ENCODE peak calls at places on chromosomes 4 and X, in five cellular contexts. One of them, this sample, is unnamed. For H3K9me3, the result is how much of the 10 kb centered on the place peaks cover.

GRCh38 chr4:25449688-25450087 is 72.6 kb downstream of the ANAPC4 start:
- DNase-seq in mucosa of descending colon: no peak
- DNase-seq in Caco-2: no peak
- DNase-seq in esophagus squamous epithelium: no peak
- DNase-seq in cardiac muscle cell: no peak
- DNase-seq in this sample: no peak

GRCh38 chr4:2861631-2862436 is 18.2 kb downstream of the ADD1 start:
- DNase-seq in esophagus squamous epithelium: no peak
- DNase-seq in mucosa of descending colon: no peak
- DNase-seq in cardiac muscle cell: no peak
- DNase-seq in Caco-2: no peak
- DNase-seq in this sample: no peak

GRCh38 chr4:112704991-112705845 is 68.3 kb downstream of the LARP7 start:
- DNase-seq in mucosa of descending colon: no peak
- DNase-seq in cardiac muscle cell: peak
- DNase-seq in esophagus squamous epithelium: no peak
- DNase-seq in Caco-2: peak
- DNase-seq in this sample: no peak

GRCh38 chrX:71919436-71919835 is 8.8 kb downstream of the NHSL2 start:
- DNase-seq in cardiac muscle cell: peak
- DNase-seq in mucosa of descending colon: no peak
- DNase-seq in esophagus squamous epithelium: no peak
- DNase-seq in Caco-2: no peak
- DNase-seq in this sample: no peak

GRCh38 chr4:117137143-117137542 is 51.8 kb upstream of the TRAM1L1 start:
- DNase-seq in esophagus squamous epithelium: no peak
- DNase-seq in mucosa of descending colon: no peak
- DNase-seq in cardiac muscle cell: peak
- DNase-seq in Caco-2: no peak
- DNase-seq in this sample: no peak

GRCh38 chrX:115898382-115899001 is 272.1 kb upstream of the AGTR2 start:
- DNase-seq in esophagus squamous epithelium: no peak
- DNase-seq in mucosa of descending colon: peak
- DNase-seq in cardiac muscle cell: no peak
- DNase-seq in Caco-2: no peak
- DNase-seq in this sample: no peak

GRCh38 chr4:17155486-17155885 is 257.0 kb upstream of the LDB2 start:
- DNase-seq in mucosa of descending colon: no peak
- DNase-seq in cardiac muscle cell: peak
- DNase-seq in Caco-2: no peak
- DNase-seq in esophagus squamous epithelium: no peak
- DNase-seq in this sample: no peak

GRCh38 chrX:69121321-69122000 is 43.8 kb downstream of the PJA1 start:
- DNase-seq in esophagus squamous epithelium: no peak
- DNase-seq in mucosa of descending colon: no peak
- DNase-seq in cardiac muscle cell: no peak
- DNase-seq in Caco-2: no peak
- DNase-seq in this sample: no peak

GRCh38 chr4:173909294-173909693 is 374.2 kb downstream of the FBXO8 start:
- DNase-seq in cardiac muscle cell: no peak
- DNase-seq in esophagus squamous epithelium: no peak
- DNase-seq in Caco-2: no peak
- DNase-seq in mucosa of descending colon: no peak
- DNase-seq in this sample: no peak

GRCh38 chr4:102007959-102008425 is 217.5 kb downstream of the BANK1 start:
- DNase-seq in esophagus squamous epithelium: no peak
- DNase-seq in Caco-2: no peak
- DNase-seq in cardiac muscle cell: no peak
- DNase-seq in mucosa of descending colon: no peak
- DNase-seq in this sample: no peak

GRCh38 chr4:94447754-94448411 is 3.9 kb upstream of the PDLIM5 start:
- DNase-seq in mucosa of descending colon: no peak
- DNase-seq in Caco-2: no peak
- DNase-seq in cardiac muscle cell: no peak
- DNase-seq in esophagus squamous epithelium: no peak
- DNase-seq in this sample: no peak

GRCh38 chrX:112043997-112044396 is 38.6 kb downstream of the TRPC5 start:
- DNase-seq in Caco-2: peak
- DNase-seq in esophagus squamous epithelium: no peak
- DNase-seq in mucosa of descending colon: no peak
- DNase-seq in cardiac muscle cell: peak
- DNase-seq in this sample: no peak

GRCh38 chr4:136863756-136864155 is 668.5 kb downstream of the PCDH18 start:
- DNase-seq in esophagus squamous epithelium: no peak
- DNase-seq in mucosa of descending colon: no peak
- DNase-seq in Caco-2: no peak
- DNase-seq in cardiac muscle cell: peak
- DNase-seq in this sample: no peak

GRCh38 chr4:8101213-8101781 is 57.3 kb downstream of the ABLIM2 start:
- DNase-seq in Caco-2: peak
- DNase-seq in mucosa of descending colon: peak
- DNase-seq in esophagus squamous epithelium: no peak
- DNase-seq in cardiac muscle cell: peak
- DNase-seq in this sample: no peak

GRCh38 chr4:182913621-182914020 is 3.6 kb downstream of the DCTD start:
- DNase-seq in cardiac muscle cell: no peak
- DNase-seq in mucosa of descending colon: no peak
- DNase-seq in esophagus squamous epithelium: no peak
- DNase-seq in Caco-2: no peak
- DNase-seq in this sample: no peak

GRCh38 chrX:139720979-139721378 is 13.0 kb upstream of the MCF2 start:
- DNase-seq in cardiac muscle cell: no peak
- DNase-seq in mucosa of descending colon: no peak
- DNase-seq in Caco-2: no peak
- DNase-seq in esophagus squamous epithelium: no peak
- DNase-seq in this sample: no peak

GRCh38 chr4:153465583-153465921 is 608 bp upstream of the TMEM131L start:
- DNase-seq in mucosa of descending colon: peak
- DNase-seq in Caco-2: peak
- DNase-seq in cardiac muscle cell: peak
- DNase-seq in esophagus squamous epithelium: peak
- DNase-seq in this sample: no peak

GRCh38 chrX:50111762-50112161 is 89.0 kb downstream of the AKAP4 start:
- DNase-seq in esophagus squamous epithelium: no peak
- DNase-seq in mucosa of descending colon: peak
- DNase-seq in Caco-2: no peak
- DNase-seq in cardiac muscle cell: no peak
- DNase-seq in this sample: no peak

GRCh38 chr4:2798399-2799301 is 5.8 kb downstream of the SH3BP2 start:
- DNase-seq in esophagus squamous epithelium: no peak
- DNase-seq in Caco-2: no peak
- DNase-seq in cardiac muscle cell: peak
- DNase-seq in mucosa of descending colon: peak
- DNase-seq in this sample: peak

GRCh38 chr4:169108303-169108702 is 98.2 kb upstream of the CBR4 start:
- DNase-seq in esophagus squamous epithelium: no peak
- DNase-seq in mucosa of descending colon: no peak
- DNase-seq in cardiac muscle cell: no peak
- DNase-seq in Caco-2: no peak
- DNase-seq in this sample: no peak

GRCh38 chrX:147351644-147352043 is 537.1 kb upstream of the CXorf51A start:
- DNase-seq in esophagus squamous epithelium: no peak
- DNase-seq in Caco-2: no peak
- DNase-seq in cardiac muscle cell: no peak
- DNase-seq in mucosa of descending colon: no peak
- DNase-seq in this sample: no peak

GRCh38 chrX:12080265-12080664 is 58.0 kb upstream of the FRMPD4 start:
- DNase-seq in Caco-2: peak
- DNase-seq in mucosa of descending colon: no peak
- DNase-seq in cardiac muscle cell: peak
- DNase-seq in esophagus squamous epithelium: no peak
- DNase-seq in this sample: no peak

GRCh38 chr4:149264093-149264733 is 551.4 kb downstream of the IQCM start:
- DNase-seq in esophagus squamous epithelium: no peak
- DNase-seq in Caco-2: peak
- DNase-seq in cardiac muscle cell: peak
- DNase-seq in mucosa of descending colon: no peak
- DNase-seq in this sample: no peak

GRCh38 chr4:26086621-26087068 is 172.6 kb downstream of the SMIM20 start:
- DNase-seq in mucosa of descending colon: no peak
- DNase-seq in esophagus squamous epithelium: no peak
- DNase-seq in Caco-2: no peak
- DNase-seq in cardiac muscle cell: no peak
- DNase-seq in this sample: no peak

GRCh38 chr4:25889626-25890025 is 24.4 kb upstream of the SMIM20 start:
- DNase-seq in cardiac muscle cell: no peak
- DNase-seq in mucosa of descending colon: no peak
- DNase-seq in esophagus squamous epithelium: no peak
- DNase-seq in Caco-2: no peak
- DNase-seq in this sample: no peak

GRCh38 chr4:36815536-36815935 is 429.0 kb upstream of the NWD2 start:
- DNase-seq in esophagus squamous epithelium: no peak
- DNase-seq in Caco-2: peak
- DNase-seq in cardiac muscle cell: no peak
- DNase-seq in mucosa of descending colon: no peak
- DNase-seq in this sample: no peak

GRCh38 chr4:2691952-2692435 is 64.1 kb downstream of the TNIP2 start:
- DNase-seq in Caco-2: no peak
- DNase-seq in cardiac muscle cell: no peak
- DNase-seq in mucosa of descending colon: no peak
- DNase-seq in esophagus squamous epithelium: no peak
- DNase-seq in this sample: no peak

GRCh38 chr4:26267087-26267486 is 53.7 kb upstream of the RBPJ start:
- DNase-seq in Caco-2: no peak
- DNase-seq in esophagus squamous epithelium: no peak
- DNase-seq in mucosa of descending colon: peak
- DNase-seq in cardiac muscle cell: peak
- DNase-seq in this sample: no peak

GRCh38 chr4:152817331-152817730 is 37.6 kb downstream of the ARFIP1 start:
- DNase-seq in mucosa of descending colon: no peak
- DNase-seq in esophagus squamous epithelium: no peak
- DNase-seq in cardiac muscle cell: peak
- DNase-seq in Caco-2: no peak
- DNase-seq in this sample: no peak

GRCh38 chrX:18573556-18573955 is 98.4 kb downstream of the RS1 start:
- DNase-seq in cardiac muscle cell: no peak
- DNase-seq in Caco-2: no peak
- DNase-seq in esophagus squamous epithelium: no peak
- DNase-seq in mucosa of descending colon: no peak
- DNase-seq in this sample: no peak
- H3K9me3 ChIP-seq in cardiac muscle cell: under half
- H3K9me3 ChIP-seq in Caco-2: under half
- H3K9me3 ChIP-seq in esophagus squamous epithelium: under half
- H3K9me3 ChIP-seq in mucosa of descending colon: under half
- H3K9me3 ChIP-seq in this sample: under half

GRCh38 chrX:48059296-48059639 is 12.2 kb downstream of the ZNF630 start:
- DNase-seq in esophagus squamous epithelium: no peak
- DNase-seq in cardiac muscle cell: no peak
- DNase-seq in Caco-2: no peak
- DNase-seq in mucosa of descending colon: no peak
- DNase-seq in this sample: no peak

GRCh38 chrX:48064261-48064660 is 7.2 kb downstream of the ZNF630 start:
- DNase-seq in esophagus squamous epithelium: no peak
- DNase-seq in Caco-2: no peak
- DNase-seq in mucosa of descending colon: no peak
- DNase-seq in cardiac muscle cell: no peak
- DNase-seq in this sample: no peak

GRCh38 chrX:48058621-48059295 is 12.7 kb downstream of the ZNF630 start:
- DNase-seq in Caco-2: no peak
- DNase-seq in mucosa of descending colon: no peak
- DNase-seq in cardiac muscle cell: no peak
- DNase-seq in esophagus squamous epithelium: no peak
- DNase-seq in this sample: no peak
- H3K9me3 ChIP-seq in Caco-2: under half
- H3K9me3 ChIP-seq in mucosa of descending colon: under half
- H3K9me3 ChIP-seq in cardiac muscle cell: under half
- H3K9me3 ChIP-seq in esophagus squamous epithelium: under half
- H3K9me3 ChIP-seq in this sample: under half

GRCh38 chrX:109826954-109827708 is 94.1 kb upstream of the ACSL4 start:
- DNase-seq in mucosa of descending colon: no peak
- DNase-seq in Caco-2: peak
- DNase-seq in esophagus squamous epithelium: no peak
- DNase-seq in cardiac muscle cell: peak
- DNase-seq in this sample: no peak

GRCh38 chrX:109827772-109828171 is 94.7 kb upstream of the ACSL4 start:
- DNase-seq in esophagus squamous epithelium: no peak
- DNase-seq in Caco-2: no peak
- DNase-seq in mucosa of descending colon: no peak
- DNase-seq in cardiac muscle cell: no peak
- DNase-seq in this sample: no peak

GRCh38 chrX:109831326-109831985 is 98.4 kb upstream of the ACSL4 start:
- DNase-seq in esophagus squamous epithelium: no peak
- DNase-seq in cardiac muscle cell: no peak
- DNase-seq in mucosa of descending colon: no peak
- DNase-seq in Caco-2: no peak
- DNase-seq in this sample: no peak

GRCh38 chrX:109830157-109830703 is 97.2 kb upstream of the ACSL4 start:
- DNase-seq in Caco-2: no peak
- DNase-seq in mucosa of descending colon: no peak
- DNase-seq in esophagus squamous epithelium: no peak
- DNase-seq in cardiac muscle cell: no peak
- DNase-seq in this sample: no peak

DNA sequence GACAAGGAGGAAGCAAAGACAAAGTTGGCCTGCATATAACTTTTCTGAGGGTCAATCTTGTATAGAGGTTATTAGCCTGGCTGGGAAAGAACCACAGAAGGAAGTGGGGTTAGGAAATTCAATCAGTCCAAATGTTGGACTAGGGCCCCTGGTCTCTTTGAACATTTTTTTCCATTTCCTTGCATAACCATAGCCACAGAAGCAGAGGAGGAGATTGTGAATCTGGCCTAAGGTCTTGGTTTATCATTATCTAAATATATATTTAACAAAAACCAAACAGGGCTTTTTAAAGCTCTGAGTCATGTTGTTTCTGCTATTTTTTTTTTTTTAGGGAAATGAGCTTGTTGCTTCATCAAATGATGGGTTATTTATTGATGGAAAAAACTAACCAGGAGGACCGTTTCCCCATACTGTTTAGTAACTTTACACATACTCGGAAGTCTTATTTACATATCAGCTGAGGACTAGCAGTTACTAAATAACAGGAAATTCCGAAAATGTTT is 97.7 kb upstream of the ACSL4 start:
- DNase-seq in Caco-2: peak
- DNase-seq in mucosa of descending colon: no peak
- DNase-seq in esophagus squamous epithelium: no peak
- DNase-seq in cardiac muscle cell: peak
- DNase-seq in this sample: no peak
- H3K9me3 ChIP-seq in Caco-2: under half
- H3K9me3 ChIP-seq in mucosa of descending colon: under half
- H3K9me3 ChIP-seq in esophagus squamous epithelium: under half
- H3K9me3 ChIP-seq in cardiac muscle cell: under half
- H3K9me3 ChIP-seq in this sample: under half

GRCh38 chrX:40313269-40313668 is 215.5 kb upstream of the BCOR start:
- DNase-seq in mucosa of descending colon: no peak
- DNase-seq in cardiac muscle cell: no peak
- DNase-seq in esophagus squamous epithelium: no peak
- DNase-seq in Caco-2: no peak
- DNase-seq in this sample: no peak
- H3K9me3 ChIP-seq in mucosa of descending colon: under half
- H3K9me3 ChIP-seq in cardiac muscle cell: under half
- H3K9me3 ChIP-seq in esophagus squamous epithelium: under half
- H3K9me3 ChIP-seq in Caco-2: under half
- H3K9me3 ChIP-seq in this sample: under half

GRCh38 chrX:155534800-155535199 is 76.4 kb upstream of the F8A3 start:
- DNase-seq in Caco-2: no peak
- DNase-seq in esophagus squamous epithelium: no peak
- DNase-seq in mucosa of descending colon: no peak
- DNase-seq in cardiac muscle cell: peak
- DNase-seq in this sample: no peak
- H3K9me3 ChIP-seq in Caco-2: under half
- H3K9me3 ChIP-seq in esophagus squamous epithelium: under half
- H3K9me3 ChIP-seq in mucosa of descending colon: under half
- H3K9me3 ChIP-seq in cardiac muscle cell: under half
- H3K9me3 ChIP-seq in this sample: under half

GRCh38 chrX:44903842-44904530 is 31.0 kb downstream of the KDM6A start:
- DNase-seq in mucosa of descending colon: no peak
- DNase-seq in Caco-2: no peak
- DNase-seq in cardiac muscle cell: no peak
- DNase-seq in esophagus squamous epithelium: no peak
- DNase-seq in this sample: no peak
- H3K9me3 ChIP-seq in mucosa of descending colon: under half
- H3K9me3 ChIP-seq in Caco-2: under half
- H3K9me3 ChIP-seq in cardiac muscle cell: under half
- H3K9me3 ChIP-seq in esophagus squamous epithelium: under half
- H3K9me3 ChIP-seq in this sample: under half

This sample was measured in T-helper 17 cell.